ENCODE peak calls at places on chromosomes 2 and 18, in nine cellular contexts. S is SK-N-SH, A is OCI-LY7, Q is HepG2, D is H1, M is neural progenitor cell, C is H9, V is PC-9, J is K562. G is an unnamed sample.

GRCh38 chr18:22493940-22494339 is 76.2 kb upstream of the CTAGE1 start:
- DNase-seq in S (no peak), A (no peak), Q (no peak), D (no peak), M (no peak), C (no peak), V (no peak), J (no peak), G (peak; percentile 68)

GRCh38 chr2:113173563-113174368 is at the start of gene PSD4:
- DNase-seq in S (no peak), A (peak; percentile 91), Q (no peak), D (no peak), M (no peak), C (no peak), V (no peak), J (peak; percentile 78), G (no peak)

GRCh38 chr2:224302952-224303351 is 99.0 kb downstream of the FAM124B start:
- DNase-seq in S (no peak), A (no peak), Q (no peak), D (no peak), M (no peak), C (no peak), V (no peak), J (no peak), G (no peak)

GRCh38 chr18:42137671-42138375 is 182.8 kb downstream of the PIK3C3 start:
- DNase-seq in S (no peak), A (no peak), Q (no peak), D (no peak), M (no peak), C (no peak), V (no peak), J (no peak), G (no peak)

GRCh38 chr2:111919794-111920608 is 21.6 kb downstream of the MERTK start:
- DNase-seq in S (no peak), A (no peak), Q (peak; percentile 94), D (no peak), M (no peak), C (no peak), V (peak; percentile 91), J (no peak), G (no peak)

GRCh38 chr2:238257786-238258700 is 18.2 kb upstream of the HES6 start:
- DNase-seq in S (no peak), A (no peak), Q (no peak), D (no peak), M (no peak), C (no peak), V (no peak), J (no peak), G (no peak)

GRCh38 chr2:201807452-201807980 is 1.2 kb downstream of the CDK15 start:
- DNase-seq in S (peak; percentile 36), A (no peak), Q (no peak), D (no peak), M (no peak), C (no peak), V (no peak), J (no peak), G (peak; percentile 85)

GRCh38 chr18:80154293-80154692 is 45.2 kb downstream of the ADNP2 start:
- DNase-seq in S (no peak), A (peak; percentile 36), Q (peak; percentile 30), D (no peak), M (peak; percentile 47), C (peak; percentile 50), V (no peak), J (peak; percentile 21), G (peak; percentile 56)

GRCh38 chr2:28997237-28997846 is 16.2 kb downstream of the TOGARAM2 start:
- DNase-seq in S (no peak), A (no peak), Q (no peak), D (no peak), M (no peak), C (no peak), V (no peak), J (no peak), G (peak; percentile 73)

GRCh38 chr2:190469770-190470169 is 61.6 kb downstream of the MFSD6 start:
- DNase-seq in S (peak; percentile 57), A (no peak), Q (no peak), D (no peak), M (no peak), C (no peak), V (peak; percentile 64), J (peak; percentile 35), G (peak; percentile 78)

GRCh38 chr2:192604295-192604694 is 409.6 kb upstream of the TMEFF2 start:
- DNase-seq in S (no peak), A (no peak), Q (peak; percentile 3), D (no peak), M (peak; percentile 1), C (peak; percentile 52), V (no peak), J (no peak), G (no peak)

GRCh38 chr18:48889115-48889941 is 61.4 kb downstream of the SMAD7 start:
- DNase-seq in S (peak; percentile 57), A (no peak), Q (no peak), D (no peak), M (peak; percentile 75), C (peak; percentile 80), V (no peak), J (no peak), G (no peak)

GRCh38 chr2:238238311-238238765 is 1.5 kb downstream of the HES6 start:
- DNase-seq in S (no peak), A (no peak), Q (no peak), D (no peak), M (no peak), C (no peak), V (no peak), J (no peak), G (no peak)

GRCh38 chr2:44741507-44741906 is 200.0 kb upstream of the SIX3 start:
- DNase-seq in S (no peak), A (no peak), Q (peak; percentile 31), D (no peak), M (no peak), C (no peak), V (no peak), J (no peak), G (no peak)

GRCh38 chr2:200625958-200626363 is 40.1 kb downstream of the AOX1 start:
- DNase-seq in S (no peak), A (no peak), Q (no peak), D (no peak), M (no peak), C (no peak), V (no peak), J (peak; percentile 27), G (peak; percentile 72)

GRCh38 chr18:77177009-77177408 is 44.4 kb upstream of the MBP start:
- DNase-seq in S (no peak), A (no peak), Q (no peak), D (no peak), M (no peak), C (no peak), V (no peak), J (no peak), G (peak; percentile 80)

GRCh38 chr18:7646174-7646886 is 79.2 kb downstream of the PTPRM start:
- DNase-seq in S (no peak), A (no peak), Q (peak; percentile 91), D (no peak), M (no peak), C (no peak), V (no peak), J (no peak), G (no peak)

GRCh38 chr2:9163306-9164111 is 43.1 kb upstream of the ASAP2 start:
- DNase-seq in S (no peak), A (no peak), Q (no peak), D (no peak), M (no peak), C (no peak), V (peak; percentile 85), J (no peak), G (peak; percentile 81)

GRCh38 chr2:9162841-9163240 is 43.8 kb upstream of the ASAP2 start:
- DNase-seq in S (no peak), A (no peak), Q (no peak), D (no peak), M (no peak), C (no peak), V (no peak), J (no peak), G (no peak)

GRCh38 chr2:9166579-9167392 is 39.8 kb upstream of the ASAP2 start:
- DNase-seq in S (no peak), A (no peak), Q (peak; percentile 47), D (no peak), M (no peak), C (no peak), V (no peak), J (no peak), G (peak; percentile 24)

GRCh38 chr2:9165625-9166024 is 41.0 kb upstream of the ASAP2 start:
- DNase-seq in S (no peak), A (no peak), Q (peak; percentile 68), D (no peak), M (no peak), C (no peak), V (peak; percentile 77), J (no peak), G (peak; percentile 73)

GRCh38 chr2:9164112-9164608 is 42.5 kb upstream of the ASAP2 start:
- DNase-seq in S (no peak), A (no peak), Q (no peak), D (no peak), M (no peak), C (no peak), V (peak; percentile 76), J (no peak), G (peak; percentile 17)
- H4K20me1 ChIP-seq in S (no peaks in the 10 kb centered on the region), A (no peaks in the 10 kb centered on the region), Q (no peaks in the 10 kb centered on the region), D (no peaks in the 10 kb centered on the region), M (no peaks in the 10 kb centered on the region), C (no peaks in the 10 kb centered on the region), V (no peaks in the 10 kb centered on the region), J (no peaks in the 10 kb centered on the region), G (no peaks in the 10 kb centered on the region)

GRCh38 chr2:215657844-215658243 is 222.0 kb upstream of the FN1 start:
- DNase-seq in S (no peak), A (no peak), Q (no peak), D (peak; percentile 2), M (no peak), C (no peak), V (no peak), J (no peak), G (peak; percentile 97)
- H4K20me1 ChIP-seq in S (no peaks in the 10 kb centered on the region), A (no peaks in the 10 kb centered on the region), Q (no peaks in the 10 kb centered on the region), D (no peaks in the 10 kb centered on the region), M (no peaks in the 10 kb centered on the region), C (no peaks in the 10 kb centered on the region), V (no peaks in the 10 kb centered on the region), J (no peaks in the 10 kb centered on the region), G (no peaks in the 10 kb centered on the region)

GRCh38 chr2:68057658-68058396 is 5.0 kb downstream of the C1D start:
- DNase-seq in S (no peak), A (peak; percentile 30), Q (no peak), D (no peak), M (no peak), C (no peak), V (no peak), J (no peak), G (peak; percentile 14)
- H4K20me1 ChIP-seq in S (no peaks in the 10 kb centered on the region), A (peaks cover 32% of the 10 kb centered on the region), Q (peaks cover 8% of the 10 kb centered on the region), D (peaks cover 17% of the 10 kb centered on the region), M (peaks cover 69% of the 10 kb centered on the region), C (no peaks in the 10 kb centered on the region), V (peaks cover 35% of the 10 kb centered on the region), J (peaks cover 23% of the 10 kb centered on the region), G (peaks cover 12% of the 10 kb centered on the region)

GRCh38 chr2:209702775-209703174 is 68.9 kb upstream of the UNC80 start:
- DNase-seq in S (no peak), A (no peak), Q (no peak), D (no peak), M (no peak), C (no peak), V (no peak), J (no peak), G (no peak)

GRCh38 chr2:209694748-209695147 is 76.9 kb upstream of the UNC80 start:
- DNase-seq in S (no peak), A (no peak), Q (no peak), D (no peak), M (no peak), C (no peak), V (no peak), J (no peak), G (no peak)

GRCh38 chr2:209696836-209697711 is 74.6 kb upstream of the UNC80 start:
- DNase-seq in S (no peak), A (no peak), Q (no peak), D (no peak), M (no peak), C (no peak), V (no peak), J (no peak), G (no peak)
- H4K20me1 ChIP-seq in S (no peaks in the 10 kb centered on the region), A (no peaks in the 10 kb centered on the region), Q (no peaks in the 10 kb centered on the region), D (no peaks in the 10 kb centered on the region), M (no peaks in the 10 kb centered on the region), C (no peaks in the 10 kb centered on the region), V (no peaks in the 10 kb centered on the region), J (no peaks in the 10 kb centered on the region), G (no peaks in the 10 kb centered on the region)